ENCODE peak calls at places on chromosomes 11 and 22, in four cellular contexts. R is brain microvascular endothelial cell, J is tibial nerve, D is lower lobe of right lung. S is an unnamed sample.
A peak's percentile ranks its signal among the peaks of the same experiment; 100 is the strongest.

GRCh38 chr11:119652907-119653659 is 75.9 kb downstream of the NECTIN1 start:
- DNase-seq in R (no peak), J (no peak), D (no peak), S (no peak)

GRCh38 chr22:43911351-43911750 is 12.3 kb upstream of the PNPLA3 start:
- DNase-seq in D (no peak), R (no peak), J (no peak), S (no peak)

GRCh38 chr11:10485646-10486045 is 30.6 kb downstream of the AMPD3 start:
- DNase-seq in D (no peak), R (no peak), J (no peak), S (no peak)

GRCh38 chr11:75471134-75471943 is 38.3 kb upstream of the KLHL35 start:
- DNase-seq in R (no peak), D (peak; percentile 8), J (no peak), S (no peak)

GRCh38 chr11:3000032-3000961 is 8.2 kb upstream of the NAP1L4 start:
- DNase-seq in R (peak; percentile 71), D (peak; percentile 70), J (no peak), S (no peak)

GRCh38 chr22:17724241-17724640 is 50.0 kb downstream of the BID start:
- DNase-seq in D (no peak), R (no peak), J (no peak), S (no peak)

GRCh38 chr11:98711011-98711410 is 309.7 kb upstream of the CNTN5 start:
- DNase-seq in R (no peak), J (no peak), D (no peak), S (no peak)

GRCh38 chr22:27581688-27582087 is 219.9 kb downstream of the MN1 start:
- DNase-seq in D (peak; percentile 64), J (peak; percentile 72), R (no peak), S (no peak)

GRCh38 chr11:13278620-13279486 is 1.3 kb downstream of the BMAL1 start:
- DNase-seq in D (peak; percentile 55), J (no peak), R (no peak), S (no peak)

GRCh38 chr11:35326266-35326879 is 93.0 kb downstream of the SLC1A2 start:
- DNase-seq in J (no peak), R (no peak), D (no peak), S (no peak)

GRCh38 chr11:14617241-14618027 is 26.2 kb upstream of the PDE3B start:
- DNase-seq in R (no peak), J (no peak), D (no peak), S (no peak)

GRCh38 chr11:859394-860131 is 16.9 kb downstream of the TSPAN4 start:
- DNase-seq in R (peak; percentile 84), J (peak; percentile 62), D (peak; percentile 74), S (peak; percentile 57)

GRCh38 chr22:48396785-48397530 is 1430.7 kb downstream of the BRD1 start:
- DNase-seq in J (no peak), D (no peak), R (no peak), S (no peak)

GRCh38 chr22:17120711-17121234 is 387 bp downstream of the TMEM121B start:
- DNase-seq in R (no peak), J (no peak), D (no peak), S (no peak)

GRCh38 chr22:40213478-40213877 is 35.8 kb downstream of the TNRC6B start:
- DNase-seq in D (no peak), R (no peak), J (no peak), S (no peak)

GRCh38 chr11:94794287-94795168 is 26.4 kb downstream of the AMOTL1 start:
- DNase-seq in J (no peak), D (peak; percentile 66), R (peak; percentile 99), S (peak; percentile 94)

GRCh38 chr11:66847461-66848232 is 4.4 kb downstream of the RCE1 start:
- DNase-seq in R (no peak), D (no peak), J (no peak), S (no peak)

GRCh38 chr11:66844496-66845142 is 1.4 kb downstream of the RCE1 start:
- DNase-seq in R (no peak), J (no peak), D (peak; percentile 47), S (no peak)

GRCh38 chr11:66845143-66845875 is 2.1 kb downstream of the RCE1 start:
- DNase-seq in D (no peak), J (no peak), R (no peak), S (no peak)

GRCh38 chr11:66846671-66847091 is 3.4 kb downstream of the RCE1 start:
- DNase-seq in D (no peak), J (no peak), R (no peak), S (no peak)

DNA sequence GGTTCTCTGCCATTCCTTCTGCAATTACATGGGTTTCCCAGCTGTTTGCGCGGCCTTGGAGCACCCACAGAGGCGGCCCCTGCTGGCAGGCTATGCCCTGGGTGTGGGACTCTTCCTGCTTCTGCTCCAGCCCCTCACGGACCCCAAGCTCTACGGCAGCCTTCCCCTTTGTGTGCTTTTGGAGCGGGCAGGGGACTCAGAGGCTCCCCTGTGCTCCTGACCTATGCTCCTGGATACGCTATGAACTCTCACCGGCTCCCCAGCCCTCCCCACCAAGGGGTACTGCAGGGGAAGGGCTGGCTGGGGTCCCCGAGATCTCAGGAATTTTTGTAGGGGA is 2.6 kb downstream of the RCE1 start:
- DNase-seq in J (no peak), R (no peak), D (no peak), S (no peak)
- TF ChIP-seq CTCF in J (no peak), R (no peak), D (no peak), S (peak; percentile 34)

GRCh38 chr11:72814831-72815618 is 814 bp downstream of the ATG16L2 start:
- DNase-seq in D (no peak), J (no peak), R (peak; percentile 53), S (peak; percentile 60)
- TF ChIP-seq CTCF in D (no peak), J (no peak), R (no peak), S (no peak)

DNA sequence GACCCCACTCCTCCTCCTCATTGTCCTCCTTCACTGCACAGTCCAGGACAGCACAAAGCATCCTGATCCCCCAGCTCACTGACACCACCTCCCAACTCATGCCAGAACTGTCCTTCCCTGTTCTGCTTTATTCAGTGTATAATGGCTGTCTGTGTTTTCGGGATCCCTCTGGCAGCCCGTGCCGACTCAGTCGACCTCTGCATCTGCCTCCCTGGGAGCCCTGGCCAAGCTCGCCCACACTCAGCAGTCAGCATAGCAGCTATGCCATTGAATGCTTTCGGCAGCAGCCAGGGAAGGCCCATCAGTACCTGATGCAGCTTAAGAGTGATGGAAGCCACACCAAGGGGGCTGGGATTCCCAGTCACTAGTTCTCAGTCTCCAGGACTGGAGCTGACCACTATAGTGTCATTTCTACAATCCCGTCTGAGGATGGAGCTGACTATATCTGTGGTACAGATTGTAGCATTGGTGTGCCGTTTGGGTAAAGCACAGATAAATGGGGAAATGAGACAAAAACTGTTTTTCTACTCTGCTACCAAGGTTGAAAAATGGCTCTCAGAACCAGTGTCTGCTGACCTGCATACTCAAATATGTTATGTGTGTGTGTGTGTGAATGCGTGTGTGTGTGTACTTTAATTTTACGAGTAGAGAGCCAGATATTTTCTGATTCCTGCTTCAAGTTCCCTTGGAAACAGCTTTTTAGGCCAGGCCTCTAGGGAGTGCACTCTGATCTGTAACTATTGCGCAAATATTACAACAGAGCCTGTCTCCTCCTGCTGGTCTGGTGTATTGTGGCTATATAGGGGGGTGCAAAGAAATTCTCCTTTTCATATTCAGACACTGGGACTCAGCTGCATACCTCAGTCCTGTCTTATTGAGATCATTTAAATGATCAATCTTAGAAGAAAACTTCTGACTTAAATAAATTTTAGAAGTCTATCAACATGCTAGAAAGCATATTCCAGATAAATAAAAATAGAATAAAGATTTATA is 78.8 kb upstream of the TOP3B start:
- DNase-seq in D (no peak), R (peak; percentile 17), J (no peak), S (peak; percentile 39)
- TF ChIP-seq CTCF in D (no peak), R (peak; percentile 31), J (peak; percentile 57), S (no peak)

GRCh38 chr11:121426476-121427454 is 25.3 kb upstream of the SORL1 start:
- DNase-seq in J (no peak), R (no peak), D (peak; percentile 68), S (no peak)
- TF ChIP-seq CTCF in J (peak; percentile 21), R (no peak), D (no peak), S (no peak)

GRCh38 chr11:24515632-24516031 is 18.8 kb downstream of the LUZP2 start:
- DNase-seq in J (no peak), D (no peak), R (no peak), S (no peak)
- TF ChIP-seq CTCF in J (no peak), D (no peak), R (peak; percentile 8), S (no peak)

DNA sequence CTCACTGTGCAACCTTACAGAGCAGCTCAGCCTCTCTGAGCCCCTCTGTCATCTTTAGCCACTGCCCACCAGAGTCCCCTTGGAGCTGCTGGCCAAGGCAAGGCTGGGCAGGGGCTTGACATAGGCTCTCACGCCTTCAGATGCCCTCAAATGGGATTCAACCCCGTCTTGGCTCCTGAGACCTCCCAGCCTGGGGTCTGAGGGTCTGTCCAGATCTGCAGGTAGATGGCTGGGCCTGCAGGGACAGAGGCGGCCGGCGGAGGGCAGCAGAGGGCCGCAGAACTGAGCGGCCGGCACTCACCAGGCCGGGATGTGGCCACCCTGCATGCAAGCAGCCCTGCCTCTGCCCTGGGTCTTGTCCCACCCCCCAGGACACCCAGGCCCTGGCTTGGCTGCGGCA is 18.2 kb upstream of the PRODH start:
- DNase-seq in R (peak; percentile 24), J (peak; percentile 55), D (peak; percentile 83), S (peak; percentile 38)
- TF ChIP-seq CTCF in R (peak; percentile 88), J (peak; percentile 89), D (peak; percentile 74), S (peak; percentile 79)

DNA sequence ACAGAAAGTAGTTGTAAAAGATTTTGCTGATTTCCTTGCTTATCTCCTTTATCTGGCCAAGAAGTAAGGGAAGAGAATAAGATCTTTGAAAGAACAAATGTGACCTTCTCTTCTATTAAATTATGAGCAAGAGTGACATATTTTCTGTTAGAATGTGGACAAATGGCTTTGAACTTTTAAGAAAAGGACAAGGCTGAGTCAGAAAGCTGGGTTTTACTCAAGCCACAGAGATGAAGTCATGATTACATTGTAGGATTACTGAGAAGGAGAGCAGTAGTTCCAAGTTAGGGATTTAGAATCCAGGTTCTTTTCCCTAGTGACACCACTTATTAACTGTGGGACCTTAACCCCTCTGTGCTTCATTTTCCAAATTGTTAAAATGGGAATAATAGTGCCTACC is 13.5 kb downstream of the CCDC90B start:
- DNase-seq in D (no peak), R (peak; percentile 67), J (no peak), S (peak; percentile 83)
- TF ChIP-seq CTCF in D (no peak), R (no peak), J (no peak), S (no peak)

GRCh38 chr22:37633693-37634504 is 5.6 kb upstream of the SH3BP1 start:
- DNase-seq in D (peak; percentile 89), R (peak; percentile 76), J (peak; percentile 74), S (peak; percentile 66)
- TF ChIP-seq CTCF in D (peak; percentile 41), R (peak; percentile 48), J (peak; percentile 32), S (peak; percentile 23)

DNA sequence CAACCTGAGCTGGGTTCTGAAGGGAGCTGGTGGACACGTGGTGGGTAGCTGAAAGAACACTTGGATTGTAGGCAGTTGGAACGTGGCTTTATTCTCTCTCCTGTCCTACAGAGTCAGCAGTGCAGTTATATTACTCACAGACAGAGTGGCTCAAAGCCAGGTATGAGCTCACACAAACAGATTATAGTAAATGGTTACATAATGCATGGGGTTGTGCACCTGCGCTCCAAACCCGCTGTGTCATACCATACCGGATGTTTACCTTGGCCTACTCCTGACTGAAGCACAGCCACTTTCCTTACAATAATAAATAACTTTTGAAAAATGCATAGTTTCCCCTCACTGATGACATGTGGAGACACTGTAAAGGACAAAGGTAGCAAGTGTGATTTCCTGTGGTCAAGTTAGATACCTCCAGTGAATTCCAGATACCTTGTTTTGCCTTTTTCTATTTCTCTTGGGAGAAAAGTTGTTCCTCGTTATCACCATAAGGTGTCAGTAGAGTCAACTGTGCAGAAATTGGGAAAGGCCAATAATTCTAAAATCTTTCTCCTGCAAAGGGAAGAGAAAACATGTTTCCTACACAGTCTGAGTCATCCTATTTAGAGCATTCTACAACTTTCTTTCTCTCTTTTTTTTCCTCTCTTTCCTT is 13.5 kb downstream of the MS4A6A start:
- DNase-seq in R (peak; percentile 2), D (no peak), J (no peak), S (no peak)
- TF ChIP-seq CTCF in R (peak; percentile 30), D (peak; percentile 47), J (no peak), S (peak; percentile 50)

GRCh38 chr11:33945481-33946268 is 53.8 kb upstream of the LMO2 start:
- DNase-seq in J (no peak), D (no peak), R (no peak), S (no peak)
- TF ChIP-seq CTCF in J (no peak), D (no peak), R (no peak), S (no peak)

S was measured in HFFc6.